ENCODE peak calls at places on chromosome 10, in nine cellular contexts. I, G, U, L, Z, Q, W, N and K are unnamed samples.

GRCh38 chr10:5599613-5600520 is 66.5 kb downstream of the ASB13 start:
- DNase-seq in G (no peak), L (no peak), W (no peak), N (no peak), Z (no peak), Q (no peak), I (no peak), U (no peak), K (no peak)

GRCh38 chr10:75042292-75042974 is 69.0 kb upstream of the SAMD8 start:
- DNase-seq in Z (no peak), G (no peak), U (peak), L (no peak), W (no peak), I (no peak), N (no peak), Q (no peak), K (no peak)

GRCh38 chr10:124415210-124415609 is 3.5 kb downstream of the OAT start:
- DNase-seq in U (no peak), L (no peak), Q (no peak), W (no peak), Z (no peak), G (no peak), I (no peak), N (no peak), K (no peak)

GRCh38 chr10:116848032-116848911 is 1.0 kb upstream of the ENO4 start:
- DNase-seq in U (peak), I (no peak), Z (peak), W (no peak), L (peak), N (no peak), G (no peak), Q (no peak), K (no peak)

GRCh38 chr10:132836248-132836831 is 50.4 kb upstream of the NKX6-2 start:
- DNase-seq in G (no peak), U (no peak), N (no peak), Z (peak), L (no peak), I (no peak), W (no peak), Q (peak), K (no peak)

GRCh38 chr10:50596897-50597296 is 26.9 kb downstream of the SGMS1 start:
- DNase-seq in N (no peak), W (no peak), U (no peak), Q (no peak), L (no peak), Z (no peak), I (no peak), G (no peak), K (no peak)

GRCh38 chr10:77512219-77512578 is 125.4 kb downstream of the KCNMA1 start:
- DNase-seq in U (no peak), W (no peak), L (no peak), N (no peak), I (no peak), Z (no peak), Q (no peak), G (no peak), K (no peak)

GRCh38 chr10:91694170-91694794 is 61.4 kb upstream of the PPP1R3C start:
- DNase-seq in U (peak), Z (peak), N (no peak), W (peak), G (peak), Q (no peak), I (no peak), L (peak), K (no peak)

GRCh38 chr10:97762816-97763215 is 9.0 kb downstream of the SFRP5 start:
- DNase-seq in G (no peak), I (peak), W (peak), Z (no peak), N (no peak), L (no peak), U (no peak), Q (no peak), K (no peak)

GRCh38 chr10:113222207-113222606 is 272.2 kb downstream of the TCF7L2 start:
- DNase-seq in N (no peak), I (no peak), L (no peak), W (no peak), Z (no peak), Q (no peak), U (no peak), G (no peak), K (no peak)

GRCh38 chr10:60367431-60367830 is 22.2 kb downstream of the ANK3 start:
- DNase-seq in G (no peak), I (no peak), W (no peak), N (no peak), Q (no peak), Z (peak), U (no peak), L (no peak), K (no peak)

GRCh38 chr10:125064681-125065492 is 95.5 kb downstream of the CTBP2 start:
- DNase-seq in I (peak), U (peak), Q (no peak), W (no peak), G (peak), N (peak), Z (no peak), L (peak), K (peak)

GRCh38 chr10:103618575-103619423 is 125.3 kb downstream of the NEURL1 start:
- DNase-seq in W (no peak), Z (peak), G (peak), Q (peak), N (no peak), U (no peak), I (no peak), L (no peak), K (no peak)